ENCODE peak calls at places on chromosomes 16 and 17, in eight cellular contexts. W is HCT116, L is sigmoid colon, U is esophagus muscularis mucosa, X is stomach, P is upper lobe of left lung, F is HepG2, T is K562. Y is an unnamed sample.
A peak's percentile ranks its signal among the peaks of the same experiment; 100 is the strongest.

GRCh38 chr17:30964878-30965277 is 6.0 kb upstream of the RNF135 start:
- DNase-seq in W (no peak), P (no peak), U (no peak), L (no peak), T (no peak), X (peak; percentile 11), F (no peak), Y (no peak)

GRCh38 chr17:65809366-65809765 is 247.9 kb upstream of the AXIN2 start:
- DNase-seq in F (no peak), P (no peak), X (no peak), U (no peak), W (no peak), L (no peak), T (no peak), Y (no peak)

GRCh38 chr17:47257651-47258339 is 4.2 kb downstream of the ITGB3 start:
- DNase-seq in T (no peak), U (no peak), X (no peak), W (no peak), L (no peak), P (no peak), F (no peak), Y (no peak)

GRCh38 chr16:88875703-88876234 is 9.3 kb upstream of the PABPN1L start:
- DNase-seq in X (no peak), W (no peak), L (no peak), P (no peak), F (no peak), U (no peak), T (no peak), Y (no peak)

GRCh38 chr16:52293209-52293608 is 253.7 kb downstream of the TOX3 start:
- DNase-seq in T (no peak), W (no peak), P (no peak), L (no peak), X (no peak), U (no peak), F (no peak), Y (no peak)

GRCh38 chr17:21161498-21162393 is 35.0 kb downstream of the DHRS7B start:
- DNase-seq in T (no peak), U (no peak), F (peak; percentile 42), L (no peak), X (no peak), W (no peak), P (no peak), Y (no peak)

GRCh38 chr16:9908613-9909012 is 273.6 kb downstream of the GRIN2A start:
- DNase-seq in L (no peak), P (no peak), F (no peak), W (no peak), X (no peak), U (peak; percentile 90), T (no peak), Y (no peak)

GRCh38 chr17:72516772-72517399 is 396.1 kb downstream of the SOX9 start:
- DNase-seq in P (no peak), X (no peak), U (no peak), W (no peak), F (peak; percentile 72), T (no peak), L (no peak), Y (no peak)

GRCh38 chr17:31907342-31907975 is 6.0 kb upstream of the UTP6 start:
- DNase-seq in U (no peak), P (no peak), X (peak; percentile 44), T (no peak), L (peak; percentile 79), F (no peak), W (no peak), Y (peak; percentile 40)

GRCh38 chr16:86170720-86171119 is 271.8 kb downstream of the IRF8 start:
- DNase-seq in W (no peak), L (no peak), P (no peak), F (no peak), U (no peak), T (no peak), X (no peak), Y (no peak)

GRCh38 chr16:84654238-84654637 is 5.9 kb downstream of the KLHL36 start:
- DNase-seq in P (no peak), T (no peak), F (no peak), L (no peak), U (no peak), X (no peak), W (no peak), Y (no peak)

GRCh38 chr17:34658796-34659195 is 79.4 kb downstream of the TMEM132E start:
- DNase-seq in T (no peak), F (no peak), X (no peak), P (no peak), L (no peak), U (no peak), W (no peak), Y (no peak)

GRCh38 chr16:58413359-58413758 is 21.1 kb downstream of the GINS3 start:
- DNase-seq in U (no peak), P (no peak), L (no peak), X (no peak), T (no peak), W (no peak), F (no peak), Y (no peak)

GRCh38 chr17:76032073-76032779 is 5.1 kb upstream of the EVPL start:
- DNase-seq in T (no peak), W (no peak), P (no peak), L (no peak), U (no peak), X (no peak), F (peak; percentile 49), Y (no peak)

GRCh38 chr16:12061336-12062055 is 85.0 kb downstream of the SNX29 start:
- DNase-seq in U (no peak), L (no peak), F (no peak), X (no peak), P (peak; percentile 43), W (no peak), T (no peak), Y (no peak)

GRCh38 chr17:81251091-81251942 is 12.2 kb downstream of the NDUFAF8 start:
- DNase-seq in X (no peak), W (no peak), U (no peak), P (no peak), F (no peak), L (no peak), T (no peak), Y (peak; percentile 72)

DNA sequence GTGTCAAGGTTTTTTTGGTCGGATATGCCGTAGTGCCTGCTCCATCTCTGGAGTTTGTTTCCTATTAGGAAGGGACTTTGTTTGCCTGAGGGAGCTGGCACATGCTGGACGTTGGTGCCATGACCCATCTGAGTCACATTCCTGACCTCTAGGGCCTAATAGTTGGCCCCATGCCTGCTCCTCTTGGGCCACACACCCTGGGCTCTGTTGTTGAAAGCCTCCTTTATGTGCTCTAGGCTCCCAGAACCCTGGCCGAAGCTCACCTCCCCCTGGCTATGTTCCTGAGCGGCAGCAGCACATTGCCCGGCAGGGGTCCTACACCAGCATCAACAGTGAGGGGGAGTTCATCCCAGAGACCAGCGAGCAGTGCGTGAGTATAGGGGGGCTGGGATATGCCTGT is 18.4 kb downstream of the LIMD2 start:
- DNase-seq in P (peak; percentile 69), L (no peak), U (no peak), W (no peak), F (no peak), X (no peak), T (no peak), Y (no peak)
- TF ChIP-seq POLR2AphosphoS5 in P (no peak), L (peak; percentile 38), U (no peak), W (no peak), F (no peak), X (no peak), T (no peak), Y (no peak)

GRCh38 chr17:44887971-44888955 is 11.0 kb downstream of the EFTUD2 start:
- DNase-seq in T (no peak), P (peak; percentile 32), W (no peak), L (no peak), U (no peak), X (no peak), F (no peak), Y (no peak)
- H3K36me3 ChIP-seq in T (peaks cover 84% of the 10 kb centered on the region), P (peaks cover 43% of the 10 kb centered on the region), W (peaks cover 40% of the 10 kb centered on the region), L (peaks cover 3% of the 10 kb centered on the region), U (peaks cover 62% of the 10 kb centered on the region), X (peaks cover 44% of the 10 kb centered on the region), F (peaks cover 59% of the 10 kb centered on the region), Y (peaks cover 50% of the 10 kb centered on the region)

GRCh38 chr17:3805581-3805980 is 4.6 kb upstream of the ITGAE start:
- DNase-seq in X (no peak), T (no peak), L (no peak), P (no peak), F (no peak), U (no peak), W (no peak), Y (no peak)

GRCh38 chr17:3803308-3803640 is 2.3 kb upstream of the ITGAE start:
- DNase-seq in P (no peak), T (no peak), U (no peak), W (no peak), X (no peak), F (no peak), L (no peak), Y (no peak)

GRCh38 chr17:3802461-3803307 is 1.7 kb upstream of the ITGAE start:
- DNase-seq in L (peak; percentile 88), X (no peak), U (no peak), W (no peak), P (peak; percentile 60), T (no peak), F (peak; percentile 100), Y (peak; percentile 45)

GRCh38 chr17:3801792-3802191 is 804 bp upstream of the ITGAE start:
- DNase-seq in U (no peak), T (no peak), F (no peak), L (no peak), P (no peak), X (no peak), W (no peak), Y (no peak)

DNA sequence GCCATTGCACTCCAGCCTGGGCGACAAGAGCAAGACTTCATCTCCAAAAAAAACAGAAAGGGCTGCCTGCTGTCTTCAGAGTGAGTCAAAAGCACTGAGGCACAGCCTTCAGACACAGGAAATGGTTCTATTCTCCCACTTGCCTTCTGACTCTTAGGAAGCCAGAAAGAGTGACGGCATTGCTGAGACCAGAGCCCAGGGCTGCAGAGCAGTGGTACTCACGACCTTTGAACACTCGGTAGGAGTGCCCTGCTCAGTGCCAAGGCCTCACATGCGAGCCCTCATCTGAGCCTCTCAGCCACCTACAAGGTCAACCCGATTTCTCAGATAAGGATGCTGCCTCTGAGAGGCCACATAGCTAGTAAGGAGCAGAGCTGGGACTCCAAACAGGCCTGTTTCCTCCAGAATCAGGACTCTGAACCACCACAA is 3.5 kb upstream of the ITGAE start:
- DNase-seq in W (no peak), T (no peak), U (no peak), L (no peak), P (no peak), F (peak; percentile 58), X (no peak), Y (no peak)
- TF ChIP-seq POLR2AphosphoS5 in W (no peak), T (no peak), U (no peak), L (no peak), P (no peak), F (no peak), X (no peak), Y (no peak)

DNA sequence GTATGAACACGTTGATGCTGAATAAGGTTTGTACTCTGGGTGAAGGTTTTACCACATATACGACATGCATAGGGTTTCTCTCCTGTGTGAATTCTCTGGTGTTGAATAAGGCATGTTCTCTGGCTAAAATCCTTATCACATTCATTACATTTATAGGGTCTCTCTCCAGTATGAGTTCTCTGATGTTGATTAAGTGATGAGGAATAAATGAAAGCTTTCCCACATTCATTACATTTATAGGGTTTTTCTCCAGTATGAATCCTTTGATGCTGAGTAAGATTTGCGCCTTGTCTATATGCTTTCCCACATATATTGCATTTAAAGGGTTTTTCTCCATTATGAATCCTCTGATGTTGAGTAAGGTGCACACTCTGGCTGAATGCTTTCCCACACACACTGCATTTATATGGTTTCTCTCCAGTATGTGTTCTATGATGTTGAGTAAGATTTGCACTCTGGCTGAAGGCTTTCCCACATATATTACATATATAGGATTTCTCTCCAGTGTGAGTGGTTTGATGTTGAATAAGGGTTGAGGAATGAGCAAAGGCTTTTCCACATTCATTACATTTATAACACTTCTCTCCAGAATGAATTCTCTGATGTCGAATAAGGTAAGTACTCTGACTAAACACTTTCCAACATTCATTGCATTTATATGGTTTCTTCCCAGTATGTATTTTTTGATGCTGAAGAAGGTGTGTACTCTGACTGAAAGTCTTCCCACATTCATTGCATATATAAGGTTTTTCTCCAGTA is 16.9 kb downstream of the ZNF287 start:
- DNase-seq in U (no peak), L (no peak), W (no peak), P (no peak), T (no peak), X (no peak), F (no peak), Y (no peak)
- H3K36me3 ChIP-seq in U (peaks cover 51% of the 10 kb centered on the region), L (peaks cover 23% of the 10 kb centered on the region), W (no peaks in the 10 kb centered on the region), P (peaks cover 16% of the 10 kb centered on the region), T (no peaks in the 10 kb centered on the region), X (peaks cover 31% of the 10 kb centered on the region), F (no peaks in the 10 kb centered on the region), Y (peaks cover 3% of the 10 kb centered on the region)